ENCODE peak calls at places on chromosome 7, in seven cellular contexts. One of them, this sample, is unnamed.

GRCh38 chr7:159119851-159120539 is 24.7 kb downstream of the VIPR2 start:
- DNase-seq in IMR-90: no peak
- DNase-seq in tibial nerve: no peak
- DNase-seq in adrenal gland: no peak
- DNase-seq in heart left ventricle: no peak
- DNase-seq in HCT116: no peak
- DNase-seq in H1: no peak
- DNase-seq in this sample: no peak

GRCh38 chr7:129213828-129214227 is 11.0 kb upstream of the AHCYL2 start:
- DNase-seq in IMR-90: no peak
- DNase-seq in tibial nerve: peak
- DNase-seq in adrenal gland: no peak
- DNase-seq in heart left ventricle: no peak
- DNase-seq in HCT116: no peak
- DNase-seq in H1: peak
- DNase-seq in this sample: no peak

GRCh38 chr7:106041140-106041717 is 70.9 kb downstream of the SYPL1 start:
- DNase-seq in IMR-90: peak
- DNase-seq in tibial nerve: no peak
- DNase-seq in adrenal gland: peak
- DNase-seq in heart left ventricle: no peak
- DNase-seq in HCT116: peak
- DNase-seq in H1: peak
- DNase-seq in this sample: no peak

GRCh38 chr7:44574286-44574872 is 671 bp upstream of the DDX56 start:
- DNase-seq in IMR-90: no peak
- DNase-seq in tibial nerve: no peak
- DNase-seq in adrenal gland: no peak
- DNase-seq in heart left ventricle: no peak
- DNase-seq in HCT116: no peak
- DNase-seq in H1: no peak
- DNase-seq in this sample: no peak

GRCh38 chr7:47218378-47219176 is 363.3 kb downstream of the TNS3 start:
- DNase-seq in IMR-90: no peak
- DNase-seq in tibial nerve: no peak
- DNase-seq in adrenal gland: no peak
- DNase-seq in heart left ventricle: no peak
- DNase-seq in HCT116: no peak
- DNase-seq in H1: no peak
- DNase-seq in this sample: no peak

GRCh38 chr7:130921391-130922180 is 187.6 kb upstream of the KLF14 start:
- DNase-seq in IMR-90: peak
- DNase-seq in tibial nerve: peak
- DNase-seq in adrenal gland: peak
- DNase-seq in heart left ventricle: peak
- DNase-seq in HCT116: no peak
- DNase-seq in H1: peak
- DNase-seq in this sample: peak

GRCh38 chr7:138324905-138325304 is 135.2 kb upstream of the TRIM24 start:
- DNase-seq in IMR-90: no peak
- DNase-seq in tibial nerve: no peak
- DNase-seq in adrenal gland: no peak
- DNase-seq in heart left ventricle: no peak
- DNase-seq in HCT116: no peak
- DNase-seq in H1: no peak
- DNase-seq in this sample: no peak

GRCh38 chr7:74138945-74139843 is 35.0 kb upstream of the EIF4H start:
- DNase-seq in IMR-90: no peak
- DNase-seq in tibial nerve: no peak
- DNase-seq in adrenal gland: no peak
- DNase-seq in heart left ventricle: no peak
- DNase-seq in HCT116: no peak
- DNase-seq in H1: peak
- DNase-seq in this sample: no peak

GRCh38 chr7:106177295-106177690 is 65.2 kb upstream of the SYPL1 start:
- DNase-seq in IMR-90: peak
- DNase-seq in tibial nerve: no peak
- DNase-seq in adrenal gland: no peak
- DNase-seq in heart left ventricle: no peak
- DNase-seq in HCT116: no peak
- DNase-seq in H1: no peak
- DNase-seq in this sample: no peak

GRCh38 chr7:20541615-20542349 is 73.7 kb upstream of the ABCB5 start:
- DNase-seq in IMR-90: no peak
- DNase-seq in tibial nerve: no peak
- DNase-seq in adrenal gland: no peak
- DNase-seq in heart left ventricle: no peak
- DNase-seq in HCT116: no peak
- DNase-seq in H1: no peak
- DNase-seq in this sample: no peak

GRCh38 chr7:73830872-73831655 is at the start of gene CLDN4:
- DNase-seq in IMR-90: no peak
- DNase-seq in tibial nerve: no peak
- DNase-seq in adrenal gland: no peak
- DNase-seq in heart left ventricle: no peak
- DNase-seq in HCT116: peak
- DNase-seq in H1: peak
- DNase-seq in this sample: no peak

GRCh38 chr7:98163704-98164478 is 47.3 kb upstream of the BHLHA15 start:
- DNase-seq in IMR-90: peak
- DNase-seq in tibial nerve: no peak
- DNase-seq in adrenal gland: peak
- DNase-seq in heart left ventricle: no peak
- DNase-seq in HCT116: no peak
- DNase-seq in H1: no peak
- DNase-seq in this sample: no peak

GRCh38 chr7:193538-194256 is 1.3 kb downstream of the FAM20C start:
- DNase-seq in IMR-90: no peak
- DNase-seq in tibial nerve: no peak
- DNase-seq in adrenal gland: no peak
- DNase-seq in heart left ventricle: no peak
- DNase-seq in HCT116: no peak
- DNase-seq in H1: no peak
- DNase-seq in this sample: no peak

GRCh38 chr7:14858410-14858809 is 44.1 kb downstream of the DGKB start:
- DNase-seq in IMR-90: no peak
- DNase-seq in tibial nerve: no peak
- DNase-seq in adrenal gland: no peak
- DNase-seq in heart left ventricle: no peak
- DNase-seq in HCT116: no peak
- DNase-seq in H1: no peak
- DNase-seq in this sample: no peak

GRCh38 chr7:94687810-94688209 is 31.9 kb upstream of the SGCE start:
- DNase-seq in IMR-90: peak
- DNase-seq in tibial nerve: no peak
- DNase-seq in adrenal gland: no peak
- DNase-seq in heart left ventricle: no peak
- DNase-seq in HCT116: no peak
- DNase-seq in H1: no peak
- DNase-seq in this sample: no peak

GRCh38 chr7:38819463-38819862 is 89.5 kb downstream of the VPS41 start:
- DNase-seq in IMR-90: no peak
- DNase-seq in tibial nerve: no peak
- DNase-seq in adrenal gland: no peak
- DNase-seq in heart left ventricle: no peak
- DNase-seq in HCT116: no peak
- DNase-seq in H1: no peak
- DNase-seq in this sample: no peak

DNA sequence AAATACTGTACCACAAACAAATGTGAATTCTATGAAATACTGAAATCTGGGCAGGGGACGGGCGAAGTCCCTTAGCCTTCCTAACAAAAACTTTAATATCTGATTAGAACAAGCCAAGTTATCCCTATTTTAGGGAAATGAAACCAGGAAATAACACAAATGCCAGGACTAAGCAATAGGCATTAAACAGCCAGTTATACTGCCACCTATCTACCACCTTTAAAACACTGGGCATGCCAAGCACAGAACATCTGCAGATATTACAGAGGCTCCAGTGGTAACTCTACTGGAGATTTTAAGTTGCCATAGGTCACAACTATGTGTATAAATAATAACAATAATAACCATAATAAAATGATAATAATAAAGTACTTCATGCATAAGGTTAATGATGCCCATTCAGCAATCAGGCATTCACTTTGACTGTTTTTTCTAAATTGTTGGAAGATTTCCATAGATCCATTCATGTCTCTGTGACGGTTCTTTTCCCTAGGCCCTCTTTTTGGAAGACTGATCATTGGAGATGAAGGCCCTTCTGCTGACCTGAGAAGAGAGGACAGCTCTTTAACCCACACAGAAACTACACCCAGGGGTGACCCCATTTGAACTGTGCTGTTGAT is 195.7 kb downstream of the CACNA2D1 start:
- DNase-seq in IMR-90: peak
- DNase-seq in tibial nerve: no peak
- DNase-seq in adrenal gland: no peak
- DNase-seq in heart left ventricle: no peak
- DNase-seq in HCT116: peak
- DNase-seq in H1: no peak
- DNase-seq in this sample: no peak
- TF ChIP-seq CTCF in IMR-90: peak
- TF ChIP-seq CTCF in tibial nerve: peak
- TF ChIP-seq CTCF in adrenal gland: peak
- TF ChIP-seq CTCF in heart left ventricle: peak
- TF ChIP-seq CTCF in HCT116: peak
- TF ChIP-seq CTCF in H1: peak
- TF ChIP-seq CTCF in this sample: peak

DNA sequence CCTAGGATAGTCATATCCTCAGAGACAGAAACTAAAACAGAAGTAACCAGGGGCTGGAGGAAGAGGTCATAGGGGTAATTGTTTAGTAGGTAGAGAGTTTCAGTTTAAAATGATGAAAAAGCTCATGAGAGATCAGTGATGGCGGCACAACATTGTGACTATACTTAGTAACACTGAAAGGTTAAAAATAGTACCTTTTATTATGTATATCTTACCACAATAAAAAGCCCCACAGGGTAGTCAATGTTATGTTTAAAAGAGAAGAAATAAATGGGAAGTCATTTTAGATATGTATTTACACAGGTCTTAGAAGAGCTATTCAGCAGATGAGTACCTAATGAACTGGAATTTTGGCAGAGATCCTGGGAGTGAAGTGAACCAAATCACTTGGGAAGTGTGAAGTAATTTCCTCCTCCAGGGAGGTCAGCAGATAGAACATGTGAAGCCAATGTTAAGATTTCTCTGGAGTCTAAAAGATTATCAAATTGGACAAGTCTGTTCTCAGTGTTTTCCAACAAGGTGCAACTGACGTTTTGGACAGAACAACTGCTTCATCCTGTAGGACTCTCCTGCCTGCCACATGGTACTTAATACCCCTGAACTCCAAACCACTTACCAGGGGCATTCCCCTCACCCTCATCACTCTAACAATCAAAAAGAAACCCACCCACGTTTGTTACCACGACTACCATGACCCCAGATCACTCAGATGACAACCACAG is 6.4 kb downstream of the CDCA7L start:
- DNase-seq in IMR-90: no peak
- DNase-seq in tibial nerve: no peak
- DNase-seq in adrenal gland: no peak
- DNase-seq in heart left ventricle: no peak
- DNase-seq in HCT116: no peak
- DNase-seq in H1: no peak
- DNase-seq in this sample: no peak
- H3K4me3 ChIP-seq in IMR-90: no peak
- H3K4me3 ChIP-seq in tibial nerve: no peak
- H3K4me3 ChIP-seq in adrenal gland: no peak
- H3K4me3 ChIP-seq in heart left ventricle: no peak
- H3K4me3 ChIP-seq in HCT116: no peak
- H3K4me3 ChIP-seq in H1: no peak
- H3K4me3 ChIP-seq in this sample: no peak

GRCh38 chr7:92697012-92697411 is 106.8 kb upstream of the FAM133B start:
- DNase-seq in IMR-90: no peak
- DNase-seq in tibial nerve: no peak
- DNase-seq in adrenal gland: no peak
- DNase-seq in heart left ventricle: no peak
- DNase-seq in HCT116: no peak
- DNase-seq in H1: no peak
- DNase-seq in this sample: no peak

GRCh38 chr7:92695308-92696261 is 105.4 kb upstream of the FAM133B start:
- DNase-seq in IMR-90: peak
- DNase-seq in tibial nerve: peak
- DNase-seq in adrenal gland: peak
- DNase-seq in heart left ventricle: peak
- DNase-seq in HCT116: peak
- DNase-seq in H1: peak
- DNase-seq in this sample: peak

GRCh38 chr7:92698237-92698841 is 108.1 kb upstream of the FAM133B start:
- DNase-seq in IMR-90: peak
- DNase-seq in tibial nerve: peak
- DNase-seq in adrenal gland: peak
- DNase-seq in heart left ventricle: peak
- DNase-seq in HCT116: peak
- DNase-seq in H1: no peak
- DNase-seq in this sample: peak

GRCh38 chr7:92697414-92697813 is 107.2 kb upstream of the FAM133B start:
- DNase-seq in IMR-90: no peak
- DNase-seq in tibial nerve: no peak
- DNase-seq in adrenal gland: no peak
- DNase-seq in heart left ventricle: no peak
- DNase-seq in HCT116: no peak
- DNase-seq in H1: no peak
- DNase-seq in this sample: no peak

DNA sequence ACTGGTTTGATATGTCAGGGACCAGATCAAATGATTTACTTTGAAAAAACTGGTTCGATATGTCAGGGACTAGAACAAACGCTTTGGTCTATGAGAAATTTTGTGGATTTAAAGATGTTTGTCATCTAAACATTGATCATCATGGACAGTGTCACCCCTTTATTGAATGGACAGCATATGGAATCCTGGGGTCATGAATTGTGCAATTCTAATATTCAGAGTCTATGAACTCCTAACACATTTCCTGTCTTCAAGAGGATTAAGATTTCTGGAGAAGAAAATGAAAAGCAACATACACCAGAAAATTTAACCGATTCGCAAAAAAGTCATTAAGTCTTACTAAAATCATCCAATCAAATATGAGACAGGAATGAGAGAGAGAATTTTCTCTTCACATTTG is 106.4 kb upstream of the FAM133B start:
- DNase-seq in IMR-90: no peak
- DNase-seq in tibial nerve: no peak
- DNase-seq in adrenal gland: no peak
- DNase-seq in heart left ventricle: no peak
- DNase-seq in HCT116: no peak
- DNase-seq in H1: no peak
- DNase-seq in this sample: no peak
- H3K27ac ChIP-seq in IMR-90: peak
- H3K27ac ChIP-seq in tibial nerve: peak
- H3K27ac ChIP-seq in adrenal gland: no peak
- H3K27ac ChIP-seq in heart left ventricle: peak
- H3K27ac ChIP-seq in HCT116: peak
- H3K27ac ChIP-seq in H1: no peak
- H3K27ac ChIP-seq in this sample: no peak

DNA sequence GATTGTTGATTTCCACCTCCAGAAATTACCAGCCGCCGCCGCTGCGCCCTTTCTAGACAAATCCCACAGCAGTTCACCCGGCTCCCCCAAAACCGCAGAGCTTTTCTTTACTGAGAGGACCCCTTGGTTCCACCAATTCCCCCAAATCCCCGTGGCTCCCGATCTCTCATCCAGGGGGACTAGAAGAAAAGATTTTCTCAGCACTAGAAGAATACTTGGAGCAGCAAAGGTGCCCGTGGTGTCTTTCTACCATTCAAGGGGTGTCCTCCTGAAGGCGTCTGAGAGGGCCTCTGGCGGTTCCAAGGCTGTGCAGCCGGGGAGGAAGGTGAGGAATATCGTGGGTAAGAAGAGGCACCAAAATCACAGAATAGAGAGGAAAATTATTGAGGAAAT is 13.5 kb upstream of the HOXA2 start:
- DNase-seq in IMR-90: peak
- DNase-seq in tibial nerve: no peak
- DNase-seq in adrenal gland: no peak
- DNase-seq in heart left ventricle: no peak
- DNase-seq in HCT116: no peak
- DNase-seq in H1: peak
- DNase-seq in this sample: no peak
- TF ChIP-seq CTCF in IMR-90: no peak
- TF ChIP-seq CTCF in tibial nerve: no peak
- TF ChIP-seq CTCF in adrenal gland: no peak
- TF ChIP-seq CTCF in heart left ventricle: no peak
- TF ChIP-seq CTCF in HCT116: no peak
- TF ChIP-seq CTCF in H1: no peak
- TF ChIP-seq CTCF in this sample: no peak